ENCODE peak calls at places on chromosomes 6 and 20, in ten cellular contexts. J is H1, A is ovary, L is A549, I is stomach, S is transverse colon, V is SK-N-SH, T is suprapubic skin, Q is HepG2, G is K562. K is an unnamed sample. For H3K4me1, the result is how much of the 10 kb centered on the place peaks cover.

GRCh38 chr6:14720411-14721102 is 525.3 kb upstream of the JARID2 start:
- DNase-seq in G (no peak), J (no peak), L (no peak), S (no peak), A (no peak), T (no peak), V (no peak), Q (no peak), I (no peak), K (no peak)

GRCh38 chr20:1959156-1959555 is 34.7 kb downstream of the PDYN start:
- DNase-seq in T (no peak), L (no peak), I (no peak), J (no peak), S (no peak), Q (no peak), G (no peak), A (no peak), V (no peak), K (no peak)

GRCh38 chr6:104182811-104183210 is 676.9 kb downstream of the HACE1 start:
- DNase-seq in G (no peak), Q (no peak), L (no peak), T (no peak), V (no peak), I (no peak), J (no peak), A (no peak), S (no peak), K (no peak)

GRCh38 chr6:34457747-34458462 is 8.0 kb upstream of the PACSIN1 start:
- DNase-seq in T (no peak), Q (peak), L (no peak), J (no peak), A (no peak), G (no peak), V (no peak), I (no peak), S (no peak), K (peak)

GRCh38 chr6:147509900-147510299 is 1.4 kb downstream of the SAMD5 start:
- DNase-seq in S (peak), L (no peak), G (no peak), Q (peak), I (no peak), V (no peak), T (no peak), J (no peak), A (no peak), K (peak)

GRCh38 chr6:146548898-146549374 is 5.3 kb downstream of the RAB32 start:
- DNase-seq in A (no peak), V (no peak), J (no peak), L (no peak), S (no peak), I (no peak), G (peak), Q (no peak), T (no peak), K (no peak)

GRCh38 chr6:912871-913663 is 220.1 kb upstream of the EXOC2 start:
- DNase-seq in S (peak), J (no peak), T (no peak), A (no peak), Q (peak), V (no peak), G (peak), I (peak), L (no peak), K (no peak)

GRCh38 chr20:63176448-63177133 is 39.3 kb downstream of the YTHDF1 start:
- DNase-seq in A (no peak), S (no peak), J (peak), I (no peak), Q (no peak), G (no peak), V (no peak), T (no peak), L (no peak), K (no peak)

GRCh38 chr6:132401941-132402275 is 633 bp upstream of the MOXD1 start:
- DNase-seq in J (peak), T (no peak), S (no peak), Q (no peak), G (no peak), A (no peak), L (no peak), V (no peak), I (no peak), K (no peak)

GRCh38 chr6:147395158-147395557 is 113.3 kb upstream of the SAMD5 start:
- DNase-seq in J (no peak), G (no peak), S (no peak), L (no peak), A (no peak), T (no peak), I (no peak), V (no peak), Q (no peak), K (no peak)

GRCh38 chr6:111727798-111728197 is 122.1 kb upstream of the TRAF3IP2 start:
- DNase-seq in A (no peak), S (no peak), Q (no peak), T (no peak), G (peak), V (peak), I (no peak), J (no peak), L (no peak), K (no peak)
- TF ChIP-seq EP300 in A (no peak), S (no peak), Q (no peak), T (no peak), G (no peak), V (no peak), I (no peak), J (no peak), L (no peak), K (no peak)

GRCh38 chr6:54680531-54680930 is 166.0 kb upstream of the FAM83B start:
- DNase-seq in G (no peak), I (no peak), S (no peak), V (no peak), L (no peak), J (no peak), A (no peak), Q (no peak), T (no peak), K (no peak)
- H3K4me1 ChIP-seq in G (under half), I (under half), S (under half), V (under half), L (under half), J (under half), A (under half), Q (under half), T (under half), K (under half)

GRCh38 chr6:137155830-137156229 is 17.6 kb downstream of the IL22RA2 start:
- DNase-seq in J (no peak), G (no peak), T (no peak), Q (no peak), I (no peak), S (no peak), L (no peak), V (no peak), A (no peak), K (peak)
- TF ChIP-seq EP300 in J (no peak), G (no peak), T (no peak), Q (no peak), I (no peak), S (no peak), L (no peak), V (no peak), A (no peak), K (no peak)

GRCh38 chr6:16369108-16369507 is 130.7 kb downstream of the GMPR start:
- DNase-seq in J (no peak), V (no peak), T (no peak), G (no peak), Q (no peak), A (no peak), S (no peak), L (no peak), I (no peak), K (no peak)
- H3K4me1 ChIP-seq in J (under half), V (under half), T (under half), G (under half), Q (under half), A (under half), S (under half), L (under half), I (under half), K (under half)

GRCh38 chr6:24666616-24667377 is at the start of the genes ACOT13 and TDP2:
- DNase-seq in S (peak), Q (peak), L (peak), I (peak), V (peak), T (peak), G (peak), A (peak), J (peak), K (peak)

GRCh38 chr6:24666097-24666615 is 543 bp downstream of the TDP2 start:
- DNase-seq in I (peak), J (no peak), L (no peak), A (peak), T (peak), Q (no peak), S (peak), G (peak), V (peak), K (peak)

GRCh38 chr6:24663198-24663597 is 3.5 kb downstream of the TDP2 start:
- DNase-seq in T (no peak), A (no peak), V (no peak), I (no peak), G (no peak), Q (no peak), L (no peak), J (no peak), S (no peak), K (no peak)

GRCh38 chr6:24662206-24662605 is 4.5 kb downstream of the TDP2 start:
- DNase-seq in G (no peak), I (no peak), A (no peak), V (no peak), S (peak), J (no peak), L (no peak), T (no peak), Q (no peak), K (no peak)

DNA sequence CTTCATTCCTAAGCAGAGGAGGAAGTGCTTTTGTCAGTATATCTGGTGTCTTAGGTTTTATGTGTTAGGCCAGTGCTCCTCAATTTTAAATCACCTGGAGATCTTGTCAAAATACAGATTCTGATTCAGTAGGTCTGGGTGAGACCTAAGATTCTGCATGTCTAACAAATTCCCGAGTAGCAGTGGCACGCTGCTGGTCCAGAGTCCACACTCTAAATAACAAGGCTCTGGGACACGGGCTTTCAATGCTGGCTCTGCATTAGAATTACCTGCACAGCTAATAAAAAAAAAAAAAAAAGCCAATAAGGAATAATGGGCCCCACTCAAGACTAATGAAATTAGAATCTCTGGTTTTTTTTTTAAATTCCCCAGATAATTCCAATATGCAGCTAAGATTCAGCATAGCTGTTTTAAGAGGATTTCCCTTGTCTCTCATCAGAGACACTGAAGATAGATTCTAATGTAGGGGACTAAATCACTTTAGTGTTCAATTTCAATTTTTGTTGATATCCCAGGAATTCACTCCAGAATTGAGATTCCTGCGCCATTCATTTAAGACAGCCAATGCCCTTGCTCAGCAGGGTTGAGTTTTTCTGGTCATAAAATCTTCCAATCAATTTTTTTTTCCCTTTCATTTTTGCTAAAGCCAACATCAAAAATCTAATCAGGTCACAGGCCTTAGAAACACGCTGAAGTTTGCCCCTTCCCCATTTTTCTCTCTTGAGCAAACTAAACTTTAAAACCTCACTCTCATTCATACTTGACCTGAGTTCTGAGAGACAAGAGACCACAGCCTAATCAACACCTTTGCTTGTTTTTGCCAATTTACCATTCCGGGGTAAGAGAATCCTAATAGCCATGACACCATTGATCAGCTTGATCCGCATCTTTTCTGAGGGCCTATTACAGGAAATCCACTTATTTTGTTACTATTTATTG is 2.4 kb downstream of the TDP2 start:
- DNase-seq in V (no peak), I (no peak), J (no peak), L (no peak), T (no peak), S (peak), A (no peak), Q (peak), G (no peak), K (no peak)
- TF ChIP-seq EP300 in V (no peak), I (no peak), J (no peak), L (no peak), T (no peak), S (no peak), A (no peak), Q (no peak), G (no peak), K (no peak)

DNA sequence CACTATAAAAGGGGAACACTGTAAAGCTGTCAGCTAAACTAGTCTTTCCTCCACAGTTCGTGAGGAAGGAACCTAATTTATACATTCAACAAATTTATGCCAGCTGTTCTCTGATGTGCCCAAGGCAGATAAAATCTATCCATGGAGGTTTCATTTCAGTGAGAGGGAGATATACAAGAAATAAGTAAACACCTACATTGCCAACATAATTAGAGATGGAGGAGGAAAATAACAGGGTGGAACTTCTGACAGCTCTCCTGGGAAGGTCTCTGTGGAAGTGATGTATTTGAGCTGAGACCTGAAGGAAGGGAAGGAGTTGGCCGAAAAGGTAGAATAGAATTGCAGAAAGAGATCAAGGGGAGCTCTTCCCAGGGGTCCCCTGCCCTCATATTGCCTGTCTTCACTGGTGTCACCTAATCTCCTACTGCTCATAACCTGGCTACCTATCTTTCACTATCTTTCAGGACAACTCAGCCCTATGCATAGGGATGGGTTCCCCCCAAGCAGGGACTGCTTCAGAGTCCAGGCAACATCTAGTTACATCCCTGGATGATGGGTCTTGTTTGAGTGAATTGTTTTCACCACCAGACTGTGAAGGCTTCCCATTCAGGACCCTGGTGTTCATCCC is 1.0 kb upstream of the HECA start:
- DNase-seq in S (no peak), L (no peak), V (no peak), J (no peak), T (no peak), G (no peak), Q (no peak), I (no peak), A (no peak), K (no peak)
- H3K4me1 ChIP-seq in S (under half), L (under half), V (under half), J (under half), T (under half), G (under half), Q (under half), I (half or more), A (under half), K (under half)

GRCh38 chr6:16737926-16738325 is 23.3 kb downstream of the ATXN1 start:
- DNase-seq in V (no peak), G (no peak), T (no peak), J (no peak), S (no peak), I (no peak), L (no peak), Q (no peak), A (no peak), K (no peak)
- TF ChIP-seq EP300 in V (no peak), G (no peak), T (no peak), J (no peak), S (no peak), I (no peak), L (no peak), Q (no peak), A (no peak), K (no peak)

DNA sequence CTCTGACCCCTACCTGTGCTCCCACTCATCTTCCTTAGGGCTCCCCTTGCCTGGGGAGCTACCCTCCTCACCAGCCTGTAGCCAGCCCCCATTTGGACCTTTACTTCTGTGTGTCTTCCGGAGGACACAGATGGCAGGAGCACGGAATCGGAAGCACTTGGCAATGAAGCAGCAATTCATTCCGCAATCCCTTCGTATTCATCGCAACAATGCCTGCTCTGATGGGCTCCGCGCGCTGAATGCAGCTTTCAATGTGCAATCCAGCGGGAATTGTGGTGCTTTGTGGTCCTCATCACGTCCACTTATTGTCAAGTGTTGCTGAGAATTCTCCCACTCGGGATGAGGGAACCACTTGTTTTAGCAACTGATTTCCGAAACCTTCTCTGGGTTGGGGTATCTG is 336.0 kb downstream of the DHX35 start:
- DNase-seq in V (no peak), G (no peak), S (no peak), I (no peak), Q (no peak), T (no peak), L (no peak), J (no peak), A (no peak), K (no peak)
- H3K4me1 ChIP-seq in V (under half), G (under half), S (under half), I (under half), Q (under half), T (under half), L (under half), J (under half), A (under half), K (under half)

DNA sequence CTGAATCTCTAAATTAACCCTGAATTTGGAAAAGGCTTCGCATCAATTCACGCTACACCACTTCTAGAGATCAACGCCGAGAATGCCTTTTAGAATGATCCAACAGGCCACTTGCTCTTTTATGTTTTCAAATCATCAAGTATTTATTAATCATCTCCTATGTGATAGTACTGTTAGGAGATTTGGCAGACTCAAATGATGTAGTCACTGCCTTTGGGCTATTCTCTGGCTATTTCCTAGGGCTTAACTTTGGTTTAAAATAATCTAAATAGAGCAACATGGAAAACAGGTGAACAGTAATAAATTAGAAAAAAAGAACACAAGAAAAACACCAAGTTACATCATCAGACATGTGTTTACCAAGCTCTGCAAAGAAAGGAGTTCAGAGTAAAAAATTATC is 140.3 kb downstream of the TENT5A start:
- DNase-seq in I (no peak), G (no peak), J (no peak), Q (no peak), A (no peak), L (no peak), S (no peak), V (no peak), T (no peak), K (no peak)
- TF ChIP-seq EP300 in I (no peak), G (no peak), J (no peak), Q (no peak), A (no peak), L (no peak), S (no peak), V (no peak), T (no peak), K (no peak)

GRCh38 chr6:3844097-3844463 is 5.1 kb upstream of the FAM50B start:
- DNase-seq in T (no peak), G (no peak), Q (no peak), S (no peak), J (no peak), A (no peak), L (no peak), V (no peak), I (no peak), K (no peak)
- H3K4me1 ChIP-seq in T (under half), G (under half), Q (half or more), S (under half), J (under half), A (under half), L (under half), V (under half), I (under half), K (under half)

K was measured in upper lobe of left lung.